ENCODE peak calls at places on chromosomes 7 and 10, in eight cellular contexts. H is lung, G is uterus, L is keratinocyte, D is breast epithelium, F is upper lobe of right lung, E is pancreas, A is spleen. C is an unnamed sample.

GRCh38 chr7:148255333-148255732 is 335.2 kb upstream of the C7orf33 start:
- DNase-seq in D (no peak), E (no peak), H (no peak), A (no peak), F (no peak), G (no peak), L (no peak), C (no peak)

GRCh38 chr7:66638309-66639099 is 9.8 kb downstream of the KCTD7 start:
- DNase-seq in G (no peak), H (no peak), A (no peak), D (no peak), F (no peak), L (no peak), E (no peak), C (no peak)

GRCh38 chr7:149732111-149732561 is 41.3 kb downstream of the ZNF467 start:
- DNase-seq in D (no peak), G (no peak), F (peak; percentile 56), E (no peak), H (no peak), L (no peak), A (peak; percentile 70), C (peak; percentile 4)

GRCh38 chr7:127107601-127108007 is 145.1 kb downstream of the GRM8 start:
- DNase-seq in A (no peak), H (peak; percentile 31), D (no peak), E (no peak), G (no peak), L (peak; percentile 4), F (no peak), C (no peak)

GRCh38 chr7:95324396-95324795 is at the start of gene PON1:
- DNase-seq in A (peak; percentile 73), G (no peak), H (no peak), E (peak; percentile 55), F (no peak), D (no peak), L (no peak), C (no peak)

GRCh38 chr10:97540669-97541500 is 31.7 kb upstream of the ANKRD2 start:
- DNase-seq in D (no peak), H (no peak), E (no peak), L (no peak), A (peak; percentile 55), F (peak; percentile 66), G (peak; percentile 52), C (peak; percentile 45)

GRCh38 chr7:3510101-3511020 is 209.3 kb downstream of the SDK1 start:
- DNase-seq in D (no peak), H (no peak), A (no peak), F (no peak), E (no peak), L (no peak), G (no peak), C (no peak)

GRCh38 chr7:97971990-97972943 is 17.7 kb downstream of the OCM2 start:
- DNase-seq in L (no peak), H (peak; percentile 86), D (peak; percentile 59), E (peak; percentile 94), F (peak; percentile 93), A (peak; percentile 97), G (peak; percentile 68), C (peak; percentile 70)

GRCh38 chr7:64874562-64875250 is 28.4 kb upstream of the ZNF273 start:
- DNase-seq in F (no peak), H (peak; percentile 25), E (no peak), D (no peak), G (no peak), A (no peak), L (no peak), C (no peak)

GRCh38 chr10:68924593-68924992 is 23.5 kb downstream of the DDX50 start:
- DNase-seq in F (no peak), E (no peak), A (no peak), H (no peak), G (no peak), L (no peak), D (no peak), C (no peak)

GRCh38 chr7:66748791-66749190 is 8.3 kb downstream of the RABGEF1 start:
- DNase-seq in E (peak; percentile 82), H (peak; percentile 59), F (no peak), L (no peak), G (no peak), A (peak; percentile 70), D (no peak), C (no peak)

GRCh38 chr10:73086816-73087215 is 9.8 kb downstream of the P4HA1 start:
- DNase-seq in H (no peak), F (no peak), E (no peak), D (no peak), G (no peak), A (no peak), L (no peak), C (no peak)

GRCh38 chr10:103427866-103428265 is 24.3 kb downstream of the CALHM2 start:
- DNase-seq in D (no peak), E (no peak), L (no peak), A (peak; percentile 28), F (no peak), H (no peak), G (no peak), C (no peak)
- H3K36me3 ChIP-seq in D (peaks cover 6% of the 10 kb centered on the region), E (peaks cover 40% of the 10 kb centered on the region), L (peaks cover 50% of the 10 kb centered on the region), A (peaks cover 100% of the 10 kb centered on the region), F (peaks cover 72% of the 10 kb centered on the region), H (peaks cover 42% of the 10 kb centered on the region), G (no peaks in the 10 kb centered on the region), C (no peaks in the 10 kb centered on the region)

GRCh38 chr7:30664184-30664885 is 17.9 kb downstream of the CRHR2 start:
- DNase-seq in D (no peak), L (no peak), G (no peak), A (peak; percentile 30), E (peak; percentile 6), F (no peak), H (no peak), C (no peak)

GRCh38 chr7:30662431-30662939 is 19.8 kb downstream of the CRHR2 start:
- DNase-seq in D (no peak), A (peak; percentile 55), L (no peak), E (peak; percentile 31), H (no peak), G (no peak), F (no peak), C (no peak)

GRCh38 chr7:30665043-30665442 is 17.2 kb downstream of the CRHR2 start:
- DNase-seq in A (no peak), F (no peak), H (no peak), G (no peak), D (no peak), E (peak; percentile 23), L (no peak), C (no peak)

GRCh38 chr7:30661926-30662325 is 20.3 kb downstream of the CRHR2 start:
- DNase-seq in G (no peak), L (no peak), E (peak; percentile 25), F (no peak), H (no peak), D (no peak), A (peak; percentile 53), C (no peak)

DNA sequence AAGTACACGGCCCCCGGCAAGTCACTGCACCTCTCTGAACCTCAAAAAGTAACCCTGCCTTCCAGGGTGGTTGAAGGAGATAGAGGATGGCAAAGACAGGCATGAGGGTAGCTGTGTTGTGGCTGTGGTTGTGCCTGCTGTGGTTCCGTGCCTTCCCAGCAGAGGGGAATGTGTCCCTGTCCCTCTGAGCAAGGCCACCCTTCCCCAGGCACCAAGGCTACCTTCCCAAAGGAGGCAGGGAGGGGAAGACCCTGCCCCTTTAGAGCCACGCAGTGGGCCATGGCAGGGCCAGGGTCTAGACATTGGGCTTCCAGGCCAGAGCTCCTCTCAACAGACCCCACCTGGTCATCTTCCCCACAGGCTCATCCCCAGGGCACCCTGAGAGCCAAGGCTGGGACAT is 18.8 kb downstream of the CRHR2 start:
- DNase-seq in H (no peak), L (no peak), G (no peak), E (peak; percentile 25), F (no peak), D (no peak), A (peak; percentile 45), C (no peak)
- TF ChIP-seq CTCF in H (no peak), L (no peak), G (no peak), E (no peak), F (no peak), D (no peak), A (no peak), C (no peak)

DNA sequence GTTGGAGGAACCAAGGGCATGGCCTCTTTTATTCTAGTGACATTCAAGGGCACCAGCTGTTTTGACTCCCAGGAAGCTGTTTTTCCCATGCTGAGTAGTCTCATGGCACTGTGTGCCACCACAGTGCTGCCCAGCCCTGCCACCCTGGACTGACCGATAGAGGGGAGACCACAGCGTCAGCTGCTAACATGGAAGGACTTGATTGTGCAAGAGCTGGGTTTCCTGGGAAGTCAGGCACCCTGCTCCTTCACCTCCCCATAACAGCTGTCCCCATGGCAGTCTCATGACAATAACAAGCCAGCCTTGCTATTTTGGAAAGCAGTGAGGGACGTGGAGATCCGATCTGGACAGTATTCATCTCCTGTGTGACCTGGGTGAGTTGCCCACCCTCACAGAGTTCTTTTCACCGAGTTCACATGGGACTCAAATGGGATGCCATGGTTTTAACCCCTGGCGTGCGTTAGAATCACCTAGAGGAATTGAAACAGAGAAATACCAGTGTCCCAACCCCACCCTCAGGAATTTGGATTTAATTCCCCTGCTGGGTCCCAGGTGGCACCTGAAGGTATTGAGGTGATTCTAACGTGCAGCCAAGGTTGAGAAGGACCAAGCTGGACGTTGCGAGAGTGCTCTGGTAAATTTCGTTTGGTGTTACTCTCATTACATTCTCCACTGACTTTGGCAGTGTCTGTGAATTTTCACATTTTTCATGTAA is 174.8 kb downstream of the CELF2 start:
- DNase-seq in D (no peak), A (no peak), G (no peak), L (no peak), H (no peak), F (peak; percentile 78), E (no peak), C (no peak)
- H3K4me1 ChIP-seq in D (no peaks in the 10 kb centered on the region), A (peaks cover 98% of the 10 kb centered on the region), G (no peaks in the 10 kb centered on the region), L (no peaks in the 10 kb centered on the region), H (peaks cover 17% of the 10 kb centered on the region), F (peaks cover 42% of the 10 kb centered on the region), E (no peaks in the 10 kb centered on the region), C (peaks cover 2% of the 10 kb centered on the region)

GRCh38 chr7:779480-779879 is 52.4 kb upstream of the PRKAR1B start:
- DNase-seq in L (no peak), H (no peak), A (peak; percentile 71), E (peak; percentile 55), D (no peak), G (no peak), F (no peak), C (no peak)
- H3K36me3 ChIP-seq in L (peaks cover 12% of the 10 kb centered on the region), H (peaks cover 2% of the 10 kb centered on the region), A (peaks cover 91% of the 10 kb centered on the region), E (peaks cover 27% of the 10 kb centered on the region), D (no peaks in the 10 kb centered on the region), G (no peaks in the 10 kb centered on the region), F (peaks cover 32% of the 10 kb centered on the region), C (no peaks in the 10 kb centered on the region)

DNA sequence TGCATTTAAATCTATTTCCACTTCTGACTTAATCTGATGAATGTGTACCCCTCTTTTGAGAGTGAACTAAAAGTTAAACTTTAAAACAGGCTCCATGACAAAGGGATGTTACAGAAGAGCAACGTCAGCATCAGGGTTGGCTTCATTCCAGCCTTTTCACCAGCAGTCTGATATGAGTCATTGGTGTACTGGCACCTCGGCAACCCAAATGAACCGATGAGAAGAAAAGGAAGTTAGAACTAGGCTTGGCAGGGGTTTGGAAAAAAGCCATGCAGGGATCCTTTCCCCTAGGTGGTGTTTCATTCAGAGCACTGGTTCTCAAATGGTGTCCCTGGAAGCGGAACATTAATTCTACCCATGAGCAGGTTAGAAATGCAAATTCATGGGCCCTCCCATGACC is 53.6 kb downstream of the SEC61G start:
- DNase-seq in G (no peak), E (no peak), A (no peak), F (no peak), L (peak; percentile 54), D (no peak), H (no peak), C (no peak)
- TF ChIP-seq CTCF in G (no peak), E (no peak), A (no peak), F (no peak), L (no peak), D (no peak), H (no peak), C (no peak)